ENCODE peak calls at places on chromosomes 1 and 21, in seven cellular contexts. I is HCT116, K is upper lobe of left lung, L is heart left ventricle, R is HepG2, T is A549, V is IMR-90. E is an unnamed sample.

GRCh38 chr1:91779603-91780021 is 106.3 kb downstream of the TGFBR3 start:
- ATAC-seq in T (no peak), I (no peak), V (no peak), K (no peak), R (no peak), L (no peak), E (no peak)

GRCh38 chr1:244347942-244348341 is 103.8 kb downstream of the ADSS2 start:
- ATAC-seq in R (no peak), T (no peak), L (no peak), V (no peak), I (no peak), K (no peak), E (no peak)

GRCh38 chr1:165144757-165145397 is 211.6 kb downstream of the LMX1A start:
- ATAC-seq in V (peak), L (peak), K (peak), I (peak), T (peak), R (peak), E (peak)

GRCh38 chr1:64469614-64469976 is 334 bp upstream of the CACHD1 start:
- ATAC-seq in K (peak), V (peak), L (peak), T (peak), R (no peak), I (peak), E (peak)

GRCh38 chr1:45785583-45785982 is 17.8 kb upstream of the MAST2 start:
- ATAC-seq in T (no peak), R (no peak), L (no peak), K (no peak), V (no peak), I (no peak), E (no peak)

GRCh38 chr1:237183963-237184540 is 142.1 kb downstream of the RYR2 start:
- ATAC-seq in K (no peak), T (no peak), R (no peak), V (no peak), I (no peak), L (no peak), E (no peak)

GRCh38 chr21:46425566-46425965 is 33.1 kb upstream of the DIP2A start:
- ATAC-seq in K (no peak), I (no peak), T (no peak), L (no peak), V (no peak), R (no peak), E (no peak)

GRCh38 chr1:167132306-167133010 is 38.6 kb downstream of the STYXL2 start:
- ATAC-seq in L (peak), V (no peak), T (no peak), I (no peak), K (peak), R (peak), E (no peak)

GRCh38 chr1:1779691-1780597 is 1.7 kb upstream of the NADK start:
- ATAC-seq in V (no peak), L (peak), I (no peak), T (no peak), R (peak), K (peak), E (peak)

GRCh38 chr1:1777510-1777909 is 760 bp downstream of the NADK start:
- ATAC-seq in R (no peak), I (no peak), V (peak), K (no peak), L (peak), T (no peak), E (peak)

GRCh38 chr1:1778827-1779675 is 781 bp upstream of the NADK start:
- ATAC-seq in L (peak), R (peak), V (peak), T (peak), K (peak), I (peak), E (peak)

GRCh38 chr1:1776672-1777393 is 1.4 kb downstream of the NADK start:
- ATAC-seq in T (no peak), V (no peak), R (no peak), I (no peak), L (no peak), K (no peak), E (no peak)

DNA sequence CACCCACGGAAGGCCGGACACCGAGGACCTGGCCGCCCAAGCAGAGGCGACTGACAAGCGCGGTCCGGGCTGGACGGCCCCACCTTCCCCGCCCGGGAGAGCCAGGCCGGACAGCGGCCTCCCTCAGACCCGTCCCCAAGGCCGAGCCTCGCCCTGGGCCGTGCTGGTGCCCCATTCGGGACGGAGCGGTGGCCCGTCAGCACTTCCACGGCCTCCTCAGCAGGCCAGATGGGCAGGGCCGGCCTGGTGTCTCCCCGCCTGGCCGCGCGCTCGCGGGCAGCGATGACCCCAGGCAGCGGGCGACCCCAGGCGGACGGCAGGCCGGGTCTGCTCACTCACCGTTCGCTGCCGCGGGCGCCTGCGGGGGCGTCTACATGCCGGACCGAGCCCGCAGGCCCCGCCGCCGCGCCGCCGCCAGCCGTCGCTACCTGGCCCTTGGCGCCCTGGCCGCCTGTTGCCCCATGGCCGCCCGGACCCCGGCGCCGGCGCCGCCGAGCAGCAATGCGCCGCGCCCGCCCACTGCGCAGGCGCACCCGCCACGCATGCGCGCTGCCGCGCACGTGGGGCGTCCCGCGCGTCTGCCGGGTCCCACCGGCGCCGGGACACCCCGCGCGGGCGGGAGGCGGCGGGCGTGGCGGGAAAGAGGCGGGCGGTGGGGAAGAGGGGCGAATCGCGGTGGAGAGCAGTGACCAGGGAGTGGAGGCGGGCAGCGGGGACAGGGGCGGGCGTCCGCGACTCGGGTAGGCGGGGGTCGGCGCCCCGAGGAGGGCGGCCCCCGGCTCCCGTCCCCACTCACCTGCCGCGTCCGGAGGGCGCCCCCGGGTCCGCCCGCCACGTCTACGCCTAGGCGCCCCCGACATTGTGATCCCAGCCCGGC is at the start of gene NADK:
- ATAC-seq in K (no peak), T (peak), R (peak), I (peak), L (peak), V (peak), E (peak)
- TF ChIP-seq POLR2A in K (peak), T (peak), R (no peak), I (peak), L (no peak), V (no peak), E (no peak)

GRCh38 chr1:147080671-147081394 is 91.4 kb downstream of the PRKAB2 start:
- ATAC-seq in L (no peak), V (no peak), I (no peak), T (no peak), K (no peak), R (no peak), E (no peak)
- H3K4me3 ChIP-seq in L (no peak), V (no peak), I (no peak), T (no peak), K (no peak), R (no peak), E (no peak)

GRCh38 chr21:45404726-45405270 is at the start of gene COL18A1:
- ATAC-seq in R (peak), L (peak), I (peak), T (peak), K (no peak), V (peak), E (peak)
- TF ChIP-seq POLR2A in R (no peak), L (no peak), I (no peak), T (peak), K (no peak), V (peak), E (no peak)

GRCh38 chr1:41221995-41222991 is 19.8 kb downstream of the SCMH1 start:
- ATAC-seq in V (no peak), L (peak), T (no peak), R (no peak), K (no peak), I (no peak), E (no peak)
- H3K4me3 ChIP-seq in V (no peak), L (no peak), T (no peak), R (no peak), K (no peak), I (no peak), E (no peak)

GRCh38 chr1:156503672-156504055 is 3.1 kb upstream of the MEF2D start:
- ATAC-seq in L (no peak), I (no peak), R (no peak), T (no peak), K (no peak), V (no peak), E (no peak)

GRCh38 chr1:156500847-156501686 is 492 bp upstream of the MEF2D start:
- ATAC-seq in L (peak), T (peak), V (peak), K (peak), R (peak), I (peak), E (peak)

GRCh38 chr1:156504062-156504813 is 3.7 kb upstream of the MEF2D start:
- ATAC-seq in K (no peak), I (no peak), L (no peak), V (no peak), T (peak), R (peak), E (no peak)

GRCh38 chr1:156502396-156502748 is 1.8 kb upstream of the MEF2D start:
- ATAC-seq in R (no peak), T (no peak), K (no peak), V (no peak), I (no peak), L (no peak), E (no peak)

DNA sequence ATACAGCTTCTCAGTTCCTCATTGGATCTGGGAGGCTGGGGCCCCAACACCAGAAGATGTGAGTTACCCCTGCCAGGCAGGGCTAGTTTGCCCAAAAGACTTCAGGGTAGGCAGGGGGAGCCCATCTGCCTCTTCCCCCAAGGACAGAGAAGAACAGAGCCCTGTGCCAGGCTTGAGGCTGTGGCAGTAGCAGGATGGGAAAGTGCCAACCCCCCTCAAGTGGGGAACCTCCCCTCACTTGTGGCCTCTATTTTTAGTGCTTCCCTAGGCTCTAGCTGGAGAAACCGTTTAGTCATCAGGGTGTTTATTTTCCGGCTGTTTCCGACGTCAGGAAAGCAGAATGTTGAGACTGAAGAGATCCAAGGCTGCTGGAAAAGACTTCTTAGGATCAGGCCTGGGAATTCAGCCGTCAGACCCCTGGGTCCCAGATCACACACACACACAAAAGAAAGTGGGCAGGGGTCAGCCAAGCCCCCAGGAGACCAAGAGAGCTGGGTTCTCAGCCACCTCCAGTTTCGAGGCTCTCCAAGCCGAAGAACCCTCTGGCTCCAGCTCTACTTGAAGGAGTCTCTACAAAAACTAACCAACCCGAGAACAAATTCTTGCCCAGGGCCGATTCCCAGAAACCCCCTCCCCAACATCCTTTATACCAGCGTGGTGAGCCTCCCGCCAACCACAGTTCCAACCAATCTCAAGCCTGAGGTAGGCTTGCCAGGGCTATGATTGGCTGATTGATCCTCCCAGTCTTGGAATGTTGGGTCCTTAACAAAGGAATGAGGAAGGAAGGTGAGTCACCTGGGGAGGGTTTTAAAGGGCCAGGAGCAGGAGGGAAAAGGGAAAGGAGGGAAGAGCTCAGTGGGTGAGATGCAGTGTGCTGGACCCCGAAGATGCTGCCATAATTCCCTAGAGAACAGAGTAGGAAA is 2.4 kb upstream of the MEF2D start:
- ATAC-seq in T (peak), V (peak), L (peak), R (no peak), K (peak), I (peak), E (peak)
- TF ChIP-seq POLR2A in T (no peak), V (peak), L (peak), R (no peak), K (peak), I (no peak), E (peak)